ENCODE peak calls at places on chromosome 4, in six cellular contexts. G is kidney tubule cell; T is 8988T; X is activated CD4-positive, alpha-beta T cell treated with anti-CD3 and anti-CD28 coated beads, Interleukin-2, amount 10 ng/mL, durations not matched to agents 7 days and 5 days; W is transverse colon; L is HT1080. O is an unnamed sample.

GRCh38 chr4:173685761-173686260 is 155.8 kb upstream of the HAND2 start:
- DNase-seq in T (no peak), W (no peak), X (no peak), L (peak; percentile 28), G (no peak), O (no peak)

GRCh38 chr4:2333356-2333841 is 71.5 kb upstream of the MXD4 start:
- DNase-seq in X (no peak), T (no peak), G (peak; percentile 29), L (no peak), W (peak; percentile 81), O (no peak)

GRCh38 chr4:2337896-2338295 is 76.0 kb upstream of the MXD4 start:
- DNase-seq in T (no peak), W (no peak), X (no peak), L (no peak), G (no peak), O (no peak)

GRCh38 chr4:121526509-121526908 is 145.7 kb upstream of the QRFPR start:
- DNase-seq in L (no peak), W (no peak), T (no peak), G (no peak), X (no peak), O (no peak)

GRCh38 chr4:156763511-156763910 is 208.1 kb downstream of the PDGFC start:
- DNase-seq in G (no peak), T (no peak), L (no peak), X (no peak), W (no peak), O (no peak)

GRCh38 chr4:130419576-130419975 is 1323.6 kb downstream of the C4orf33 start:
- DNase-seq in L (no peak), T (no peak), W (no peak), X (no peak), G (no peak), O (no peak)

GRCh38 chr4:3688018-3688998 is 77.9 kb upstream of the ADRA2C start:
- DNase-seq in W (no peak), X (no peak), L (peak; percentile 39), G (no peak), T (no peak), O (no peak)

GRCh38 chr4:3372933-3373465 is 68.8 kb upstream of the HGFAC start:
- DNase-seq in X (peak; percentile 35), T (no peak), G (no peak), W (peak; percentile 66), L (no peak), O (peak; percentile 30)

GRCh38 chr4:96228463-96228862 is 388.6 kb downstream of the PDHA2 start:
- DNase-seq in X (no peak), G (no peak), L (no peak), T (no peak), W (no peak), O (no peak)